ENCODE peak calls at places on chromosomes 7 and 10, in eight cellular contexts. D, P, H, Q, Y, L, J and I are unnamed samples.

GRCh38 chr10:86083206-86083605 is 283.4 kb downstream of the GRID1 start:
- ATAC-seq in Y (no peak), Q (no peak), J (no peak), H (no peak), L (no peak), D (no peak), P (no peak), I (no peak)

GRCh38 chr10:7797582-7797981 is 9.6 kb downstream of the ATP5F1C start:
- ATAC-seq in H (peak; percentile 39), L (peak; percentile 53), D (peak; percentile 77), Q (peak; percentile 88), Y (no peak), P (no peak), J (no peak), I (no peak)

GRCh38 chr10:118950190-118950658 is 79.3 kb upstream of the NANOS1 start:
- ATAC-seq in H (no peak), L (no peak), P (no peak), D (peak; percentile 63), Q (no peak), J (no peak), Y (no peak), I (no peak)

GRCh38 chr10:61795147-61795546 is 106.4 kb upstream of the ARID5B start:
- ATAC-seq in Y (no peak), L (peak; percentile 75), H (no peak), P (no peak), Q (peak; percentile 48), J (no peak), D (peak; percentile 23), I (no peak)

GRCh38 chr7:43260980-43261878 is 148.8 kb downstream of the HECW1 start:
- ATAC-seq in L (peak; percentile 97), H (peak; percentile 86), J (peak; percentile 99), Q (peak; percentile 98), Y (peak; percentile 94), P (peak; percentile 98), D (peak; percentile 98), I (peak; percentile 53)

GRCh38 chr7:69643708-69644445 is 45.6 kb downstream of the AUTS2 start:
- ATAC-seq in L (no peak), P (peak; percentile 47), Q (no peak), D (no peak), Y (peak; percentile 77), J (no peak), H (no peak), I (no peak)

GRCh38 chr10:29946953-29947700 is 112.3 kb downstream of the JCAD start:
- ATAC-seq in H (peak; percentile 79), Y (no peak), D (peak; percentile 82), Q (no peak), P (peak; percentile 79), J (no peak), L (no peak), I (peak; percentile 92)

GRCh38 chr7:96734343-96734742 is 24.7 kb upstream of the SEM1 start:
- ATAC-seq in Y (no peak), P (no peak), H (no peak), J (no peak), D (no peak), Q (no peak), L (no peak), I (no peak)

GRCh38 chr7:75591467-75591866 is 99.3 kb downstream of the SPDYE5 start:
- ATAC-seq in P (no peak), Q (no peak), Y (no peak), D (no peak), H (no peak), L (no peak), J (no peak), I (no peak)

GRCh38 chr10:76618171-76618570 is 1019.4 kb downstream of the KCNMA1 start:
- ATAC-seq in Q (no peak), L (no peak), J (no peak), H (no peak), P (no peak), Y (no peak), D (no peak), I (no peak)

GRCh38 chr7:114819629-114820362 is 102.1 kb upstream of the MDFIC start:
- ATAC-seq in J (no peak), H (peak; percentile 75), P (no peak), D (no peak), Q (peak; percentile 77), Y (no peak), L (no peak), I (peak; percentile 86)

GRCh38 chr10:114500643-114501042 is 96.3 kb upstream of the AFAP1L2 start:
- ATAC-seq in L (no peak), Q (no peak), J (no peak), D (no peak), P (no peak), H (no peak), Y (no peak), I (no peak)

GRCh38 chr10:101875068-101875688 is 31.6 kb upstream of the KCNIP2 start:
- ATAC-seq in H (no peak), L (no peak), Y (no peak), D (no peak), J (peak; percentile 60), P (no peak), Q (no peak), I (no peak)

GRCh38 chr10:51718804-51719291 is 19.5 kb upstream of the CSTF2T start:
- ATAC-seq in J (no peak), P (peak; percentile 85), Y (no peak), L (no peak), D (no peak), H (no peak), Q (no peak), I (no peak)

GRCh38 chr10:112295853-112296830 is 12.9 kb downstream of the TECTB start:
- ATAC-seq in Q (no peak), Y (peak; percentile 77), L (no peak), H (no peak), D (no peak), P (no peak), J (no peak), I (no peak)

GRCh38 chr10:1947464-1948043 is 210.2 kb upstream of the ADARB2 start:
- ATAC-seq in J (no peak), D (no peak), Y (no peak), P (no peak), L (no peak), H (no peak), Q (no peak), I (no peak)

GRCh38 chr7:107494315-107494751 is 24.5 kb downstream of the GPR22 start:
- ATAC-seq in P (no peak), D (peak; percentile 71), Q (no peak), H (no peak), L (peak; percentile 8), J (no peak), Y (no peak), I (no peak)

GRCh38 chr10:58513189-58514101 is 773 bp downstream of the BICC1 start:
- ATAC-seq in Q (no peak), Y (peak; percentile 67), J (peak; percentile 21), H (peak; percentile 74), D (peak; percentile 76), L (no peak), P (peak; percentile 61), I (peak; percentile 74)

GRCh38 chr10:121313119-121313858 is 285.0 kb downstream of the FGFR2 start:
- ATAC-seq in L (no peak), H (no peak), Y (no peak), D (no peak), Q (no peak), P (no peak), J (no peak), I (no peak)

GRCh38 chr10:75202321-75203096 is 8.1 kb upstream of the VDAC2 start:
- ATAC-seq in P (no peak), Q (peak; percentile 63), D (no peak), J (no peak), H (peak; percentile 97), Y (peak; percentile 86), L (peak; percentile 54), I (peak; percentile 94)

DNA sequence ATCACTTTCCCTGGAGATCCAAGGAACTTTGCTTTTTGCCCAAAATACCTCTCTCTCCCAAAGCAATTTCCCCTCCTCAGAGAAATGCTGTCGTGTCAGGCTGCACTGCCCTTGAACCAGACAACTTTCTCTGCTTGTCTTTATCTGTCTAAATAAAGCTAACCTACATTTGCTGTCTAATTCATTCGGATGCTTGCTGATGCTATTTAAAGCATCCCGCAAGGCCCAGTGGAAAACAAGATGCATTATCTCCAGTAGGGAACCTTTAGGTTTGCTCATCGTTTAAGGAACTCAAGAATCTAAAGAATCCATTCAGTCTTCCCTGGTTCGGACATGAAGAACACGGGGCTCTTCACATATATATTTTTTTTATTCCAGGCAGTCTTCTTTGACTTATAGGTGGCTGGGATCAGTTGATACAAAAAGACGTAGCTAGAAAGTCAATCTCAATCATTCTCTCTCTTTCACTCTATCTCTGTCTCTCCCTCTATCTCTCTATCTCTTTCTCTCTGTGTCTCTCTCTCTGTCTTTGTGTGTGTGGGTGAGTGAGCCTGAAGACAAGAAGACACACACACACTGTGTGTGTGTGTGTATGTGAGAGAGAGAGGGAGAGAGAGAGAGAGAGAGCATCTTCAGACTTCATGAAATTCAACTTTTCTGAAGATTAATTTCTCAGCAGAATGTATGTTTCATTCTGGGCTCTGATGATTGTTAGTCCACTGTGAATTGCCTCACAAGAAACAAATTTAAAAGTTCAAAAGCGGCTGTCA is 92.8 kb upstream of the MKLN1 start:
- ATAC-seq in Y (no peak), L (no peak), Q (no peak), D (peak; percentile 43), J (no peak), H (no peak), P (no peak), I (no peak)
- H3K4me3 ChIP-seq in Y (no peak overlapping the region), L (no peak overlapping the region), Q (no peak overlapping the region), D (peak overlapping the region; percentile 25), J (no peak overlapping the region), H (no peak overlapping the region), P (no peak overlapping the region), I (no peak overlapping the region)

GRCh38 chr7:2138146-2138765 is 94.5 kb downstream of the MAD1L1 start:
- ATAC-seq in H (no peak), D (no peak), Q (no peak), L (no peak), Y (no peak), J (peak; percentile 90), P (no peak), I (no peak)
- TF ChIP-seq POLR2AphosphoS5 in H (no peak), D (no peak), Q (no peak), L (no peak), Y (no peak), J (peak; percentile 75), P (no peak), I (no peak)

DNA sequence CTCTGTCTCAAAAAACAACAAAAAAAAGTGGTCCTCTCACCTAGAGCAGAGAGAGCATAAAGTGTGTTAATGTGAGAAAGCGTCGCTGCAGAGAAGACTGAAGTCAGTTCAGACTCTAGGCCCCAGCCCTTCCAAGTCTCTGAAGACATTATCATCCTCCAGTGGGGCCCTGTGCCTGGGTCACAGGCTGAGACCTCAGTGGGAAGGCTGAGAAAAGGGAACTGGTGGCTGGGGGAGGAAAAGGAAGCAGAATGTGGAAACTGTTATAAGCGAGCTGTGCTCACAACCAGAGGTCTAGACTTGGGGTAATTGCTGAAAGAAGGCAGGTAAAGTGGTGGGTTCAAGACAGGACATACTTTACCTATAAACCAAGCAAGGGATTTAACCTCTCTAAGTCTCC is 4.9 kb upstream of the RRP12 start:
- ATAC-seq in P (no peak), Y (no peak), L (no peak), H (peak; percentile 28), Q (no peak), J (no peak), D (no peak), I (no peak)
- TF ChIP-seq CTCF in P (no peak), Y (no peak), L (no peak), H (no peak), Q (no peak), J (no peak), D (no peak), I (no peak)

DNA sequence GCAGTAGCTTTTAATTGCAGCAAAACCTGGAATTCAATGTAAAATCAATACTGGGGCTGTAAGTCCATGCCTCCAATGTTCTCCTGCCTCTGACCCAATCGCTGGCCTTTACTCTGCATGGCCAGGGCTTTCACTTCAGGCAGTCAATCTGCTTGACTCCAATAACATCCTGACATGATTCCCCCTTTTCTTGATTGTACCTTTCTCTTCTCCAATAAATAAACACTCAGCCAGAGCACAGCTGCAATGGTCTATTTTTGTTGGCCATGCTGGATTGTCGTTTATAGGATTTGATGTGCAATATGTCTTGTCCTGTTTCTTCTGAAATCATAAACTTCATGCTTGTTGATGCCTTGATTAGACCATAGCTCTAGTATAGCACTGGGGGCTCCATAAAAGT is 97.8 kb upstream of the COL1A2 start:
- ATAC-seq in P (no peak), H (no peak), Y (no peak), L (no peak), D (no peak), J (no peak), Q (no peak), I (no peak)
- H3K4me3 ChIP-seq in P (no peak overlapping the region), H (no peak overlapping the region), Y (no peak overlapping the region), L (no peak overlapping the region), D (no peak overlapping the region), J (no peak overlapping the region), Q (no peak overlapping the region), I (peak overlapping the region; percentile 37)